ENCODE peak calls at places on chromosomes 11 and 22, in four cellular contexts. T is H9, B is uterus, C is cardiac muscle cell. Z is an unnamed sample.

GRCh38 chr11:78696177-78696576 is 121.5 kb upstream of the NARS2 start:
- DNase-seq in T (no peak), B (no peak), C (no peak), Z (no peak)

GRCh38 chr22:38657248-38657909 is 941 bp downstream of the CBY1 start:
- DNase-seq in T (peak), B (no peak), C (peak), Z (no peak)

GRCh38 chr22:31800065-31800464 is 46.2 kb downstream of the DEPDC5 start:
- DNase-seq in T (no peak), B (no peak), C (no peak), Z (peak)

GRCh38 chr11:91717169-91717568 is 507.4 kb upstream of the FAT3 start:
- DNase-seq in T (no peak), B (no peak), C (no peak), Z (no peak)

GRCh38 chr22:37228106-37229011 is 15.7 kb downstream of the RAC2 start:
- DNase-seq in T (no peak), B (no peak), C (peak), Z (no peak)

GRCh38 chr11:13972033-13972910 is 9.7 kb downstream of the SPON1 start:
- DNase-seq in T (no peak), B (no peak), C (peak), Z (no peak)

GRCh38 chr11:65468874-65469333 is 29.9 kb upstream of the MALAT1 start:
- DNase-seq in T (peak), B (peak), C (peak), Z (no peak)

GRCh38 chr11:61080526-61080925 is 21.8 kb upstream of the CD5 start:
- DNase-seq in T (no peak), B (no peak), C (no peak), Z (no peak)

GRCh38 chr11:42311944-42312343 is 852.5 kb upstream of the LRRC4C start:
- DNase-seq in T (no peak), B (no peak), C (no peak), Z (peak)

GRCh38 chr11:78476066-78476465 is 58.4 kb upstream of the GAB2 start:
- DNase-seq in T (no peak), B (no peak), C (no peak), Z (no peak)

GRCh38 chr22:17920145-17920605 is 104.2 kb downstream of the MICAL3 start:
- DNase-seq in T (peak), B (peak), C (peak), Z (no peak)

GRCh38 chr11:119791701-119792151 is 62.7 kb upstream of the NECTIN1 start:
- DNase-seq in T (no peak), B (no peak), C (peak), Z (peak)

GRCh38 chr11:72735495-72736027 is 16.6 kb downstream of the ARAP1 start:
- DNase-seq in T (peak), B (peak), C (peak), Z (peak)

GRCh38 chr11:60960405-60960804 is 8.4 kb upstream of the SLC15A3 start:
- DNase-seq in T (no peak), B (no peak), C (peak), Z (no peak)

GRCh38 chr11:102620858-102621561 is 4.1 kb downstream of the MMP20 start:
- DNase-seq in T (no peak), B (no peak), C (peak), Z (peak)

GRCh38 chr11:130916238-130916855 is at the start of gene SNX19:
- DNase-seq in T (peak), B (peak), C (peak), Z (peak)

GRCh38 chr11:45048313-45048841 is 97.7 kb upstream of the TP53I11 start:
- DNase-seq in T (no peak), B (no peak), C (peak), Z (no peak)

GRCh38 chr11:7964873-7965272 is 374 bp downstream of the NLRP10 start:
- DNase-seq in T (no peak), B (no peak), C (no peak), Z (peak)

GRCh38 chr22:49656291-49656851 is 171.3 kb downstream of the BRD1 start:
- DNase-seq in T (no peak), B (no peak), C (no peak), Z (no peak)

GRCh38 chr11:118224512-118225180 is at the start of gene JAML:
- DNase-seq in T (no peak), B (no peak), C (no peak), Z (no peak)

GRCh38 chr11:57349491-57350274 is 11.5 kb downstream of the P2RX3 start:
- DNase-seq in T (peak), B (peak), C (peak), Z (no peak)

GRCh38 chr11:114524122-114524521 is 35.6 kb downstream of the NXPE1 start:
- DNase-seq in T (no peak), B (no peak), C (no peak), Z (no peak)

GRCh38 chr22:47238886-47239860 is 476.7 kb downstream of the TBC1D22A start:
- DNase-seq in T (no peak), B (no peak), C (no peak), Z (no peak)

GRCh38 chr22:36528336-36528735 is 630 bp downstream of the EIF3D start:
- DNase-seq in T (no peak), B (no peak), C (peak), Z (no peak)

DNA sequence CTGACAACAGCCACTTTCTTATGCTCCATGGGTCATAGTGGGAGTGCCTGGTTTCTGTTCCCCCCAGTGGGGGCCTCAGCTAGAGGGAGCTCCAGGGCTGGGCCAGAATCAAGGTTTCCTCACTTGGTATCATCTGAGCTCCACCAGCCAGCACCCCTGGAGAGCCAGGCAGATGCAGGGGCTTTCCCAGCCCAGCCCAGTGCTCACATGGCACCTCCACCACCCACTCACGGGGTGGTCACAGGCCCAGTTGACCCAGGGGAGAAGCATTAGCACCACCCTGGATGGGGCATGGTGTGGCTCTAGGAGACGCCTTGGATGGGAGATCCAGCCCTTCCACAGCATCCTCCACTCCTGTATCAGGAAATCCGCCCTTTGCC is 24.1 kb upstream of the WNT7B start:
- DNase-seq in T (no peak), B (no peak), C (no peak), Z (no peak)
- TF ChIP-seq CTCF in T (no peak), B (no peak), C (no peak), Z (peak)

GRCh38 chr11:120912504-120912903 is 111.4 kb upstream of the TBCEL start:
- DNase-seq in T (no peak), B (no peak), C (peak), Z (peak)
- TF ChIP-seq CTCF in T (peak), B (no peak), C (peak), Z (peak)

GRCh38 chr11:75351541-75352416 is at the start of gene ARRB1:
- DNase-seq in T (peak), B (peak), C (peak), Z (peak)
- TF ChIP-seq CTCF in T (peak), B (peak), C (no peak), Z (no peak)

GRCh38 chr11:46295996-46296519 is 18.6 kb downstream of the CREB3L1 start:
- DNase-seq in T (no peak), B (no peak), C (peak), Z (no peak)

GRCh38 chr11:46298699-46299424 is 21.4 kb downstream of the CREB3L1 start:
- DNase-seq in T (no peak), B (no peak), C (peak), Z (peak)

GRCh38 chr11:46295312-46295995 is 18.0 kb downstream of the CREB3L1 start:
- DNase-seq in T (peak), B (peak), C (peak), Z (peak)

GRCh38 chr11:46294365-46295309 is 17.2 kb downstream of the CREB3L1 start:
- DNase-seq in T (peak), B (peak), C (peak), Z (peak)

DNA sequence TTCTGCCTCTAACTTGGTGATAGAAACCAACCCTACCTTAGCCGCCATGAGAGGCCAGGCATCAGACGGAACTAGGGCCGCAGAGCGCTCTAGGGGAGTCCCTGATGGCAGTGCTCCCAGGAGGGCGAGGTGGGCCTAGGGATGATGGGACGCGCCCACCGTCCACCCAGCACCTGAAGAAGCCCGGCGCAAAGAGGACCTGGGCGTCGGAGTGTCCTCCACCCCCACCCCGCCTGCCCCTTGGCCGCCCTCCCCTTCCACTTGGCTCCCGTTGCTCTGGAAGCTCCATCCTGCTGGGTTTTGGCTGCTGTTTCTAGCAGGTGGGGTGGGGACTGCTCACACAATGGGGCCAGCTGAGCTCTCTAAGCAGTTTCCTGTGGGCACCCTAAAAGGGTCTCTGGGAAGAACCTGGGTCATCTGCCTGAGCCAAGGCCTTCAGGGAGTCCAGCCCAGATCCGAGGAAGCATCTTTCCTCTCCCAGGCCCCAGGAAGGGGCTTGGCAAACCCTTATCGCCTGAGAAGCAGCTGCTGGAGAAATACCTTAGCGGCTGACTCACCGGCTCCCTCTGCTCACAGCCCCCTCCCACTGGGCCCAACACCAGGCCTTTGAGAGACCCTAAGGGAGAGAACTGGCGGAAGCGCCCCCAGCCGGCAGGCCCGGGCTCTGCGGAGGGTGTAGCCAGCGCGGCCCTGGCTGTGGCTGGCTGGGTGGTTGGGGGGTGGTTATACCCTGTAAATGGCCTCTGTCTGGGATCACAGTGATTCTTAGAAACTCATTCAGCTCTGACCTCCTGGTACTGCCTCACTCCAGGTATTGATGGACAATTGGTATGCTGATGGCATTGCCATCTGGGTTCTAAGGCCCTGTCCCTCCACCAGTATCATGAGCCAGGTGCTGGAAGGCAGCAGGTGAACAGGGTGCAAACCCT is 19.3 kb downstream of the CREB3L1 start:
- DNase-seq in T (peak), B (peak), C (peak), Z (peak)
- TF ChIP-seq CTCF in T (peak), B (peak), C (peak), Z (peak)

GRCh38 chr11:69652999-69653398 is 12.0 kb downstream of the CCND1 start:
- DNase-seq in T (peak), B (no peak), C (no peak), Z (no peak)
- TF ChIP-seq CTCF in T (no peak), B (no peak), C (no peak), Z (no peak)

GRCh38 chr11:33290319-33290718 is 33.1 kb downstream of the HIPK3 start:
- DNase-seq in T (no peak), B (no peak), C (no peak), Z (no peak)
- TF ChIP-seq CTCF in T (no peak), B (no peak), C (no peak), Z (no peak)

GRCh38 chr11:83287631-83288030 is 1.5 kb upstream of the CCDC90B start:
- DNase-seq in T (no peak), B (no peak), C (no peak), Z (no peak)

GRCh38 chr11:83282084-83282716 is 4.0 kb downstream of the CCDC90B start:
- DNase-seq in T (no peak), B (no peak), C (no peak), Z (peak)

GRCh38 chr11:83284501-83285051 is 1.6 kb downstream of the CCDC90B start:
- DNase-seq in T (no peak), B (no peak), C (no peak), Z (no peak)

GRCh38 chr11:83285131-83285770 is 916 bp downstream of the CCDC90B start:
- DNase-seq in T (no peak), B (no peak), C (no peak), Z (no peak)

DNA sequence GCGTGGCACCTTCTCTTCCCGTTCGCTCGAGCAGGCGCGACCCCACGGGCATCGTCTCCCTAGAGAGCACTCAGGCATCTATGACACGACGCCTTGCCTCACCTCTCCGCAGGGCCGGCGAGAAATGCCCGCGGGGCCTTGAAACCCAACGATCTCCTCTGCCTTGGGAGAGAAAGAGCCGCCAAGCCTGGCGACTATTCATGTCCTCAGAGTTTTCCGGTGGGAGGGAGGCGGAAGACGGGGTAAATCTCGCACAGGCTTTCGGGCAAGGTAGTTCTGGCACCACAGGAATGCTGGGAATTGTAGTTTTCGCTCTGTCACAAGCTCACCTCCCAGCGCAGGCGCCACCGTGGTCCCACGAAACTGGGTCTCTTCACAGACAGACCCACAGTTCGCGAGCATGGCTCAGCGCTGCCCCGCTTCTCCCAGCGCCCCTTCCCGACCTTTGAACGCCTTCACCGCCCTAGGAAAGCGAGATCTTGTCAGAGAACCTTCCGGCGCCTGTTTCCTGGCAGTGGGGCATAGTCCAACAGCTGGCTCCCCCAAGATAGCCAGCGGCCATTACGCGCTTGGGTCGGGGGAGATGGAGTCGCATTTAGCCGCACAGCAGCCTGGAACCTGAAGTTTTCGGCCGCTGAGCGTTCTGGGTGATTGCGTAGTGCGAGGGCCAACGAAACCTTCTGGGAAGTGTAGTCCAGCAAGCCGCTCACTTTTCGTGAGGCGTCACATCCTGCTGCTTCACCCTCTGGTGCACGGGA is at the start of gene CCDC90B:
- DNase-seq in T (peak), B (peak), C (peak), Z (peak)
- TF ChIP-seq CTCF in T (peak), B (no peak), C (peak), Z (no peak)